ENCODE peak calls at places on chromosomes 12 and 14, in four cellular contexts. N is glutamatergic neuron, A is AG04450, O is cardiac fibroblast. H is an unnamed sample.

GRCh38 chr14:43765474-43765873 is 741.6 kb downstream of the FSCB start:
- DNase-seq in A (no peak), N (no peak), O (no peak), H (no peak)

GRCh38 chr14:97178781-97179180 is 381.6 kb downstream of the VRK1 start:
- DNase-seq in N (no peak), O (peak; percentile 12), A (no peak), H (no peak)

GRCh38 chr14:99831915-99832314 is 38.7 kb downstream of the EML1 start:
- DNase-seq in O (no peak), A (no peak), N (no peak), H (no peak)

GRCh38 chr14:38616959-38617358 is 361.1 kb upstream of the CLEC14A start:
- DNase-seq in O (peak; percentile 1), A (no peak), N (no peak), H (no peak)

GRCh38 chr14:104467236-104467635 is 112.3 kb upstream of the C14orf180 start:
- DNase-seq in A (no peak), O (no peak), N (no peak), H (no peak)

GRCh38 chr14:32607399-32607798 is 278.3 kb downstream of the AKAP6 start:
- DNase-seq in O (no peak), N (no peak), A (no peak), H (no peak)

GRCh38 chr12:57529831-57530230 is 7.2 kb downstream of the MBD6 start:
- DNase-seq in A (no peak), N (peak; percentile 61), O (no peak), H (no peak)

GRCh38 chr12:100566887-100567637 is 6.4 kb upstream of the GAS2L3 start:
- DNase-seq in A (no peak), O (peak; percentile 20), N (no peak), H (no peak)

GRCh38 chr12:117231750-117232149 is 41.5 kb upstream of the FBXO21 start:
- DNase-seq in A (no peak), N (no peak), O (no peak), H (no peak)

GRCh38 chr14:61525293-61526011 is 169.9 kb upstream of the HIF1A start:
- DNase-seq in N (no peak), O (peak; percentile 82), A (no peak), H (no peak)

GRCh38 chr12:58877243-58877743 is 43.0 kb downstream of the LRIG3 start:
- DNase-seq in O (peak; percentile 24), A (peak; percentile 97), N (no peak), H (peak; percentile 20)

GRCh38 chr12:79933580-79934264 is 1.2 kb downstream of the PPP1R12A start:
- DNase-seq in O (no peak), A (no peak), N (no peak), H (no peak)

GRCh38 chr14:22418631-22419030 is 170.4 kb downstream of the DAD1 start:
- DNase-seq in O (no peak), N (no peak), A (no peak), H (no peak)

GRCh38 chr12:58889557-58889956 is 30.7 kb downstream of the LRIG3 start:
- DNase-seq in N (no peak), O (no peak), A (no peak), H (no peak)

GRCh38 chr12:27541031-27541719 is 17.2 kb downstream of the PPFIBP1 start:
- DNase-seq in A (no peak), O (no peak), N (no peak), H (no peak)

GRCh38 chr12:41293011-41293410 is 104.9 kb downstream of the PDZRN4 start:
- DNase-seq in A (no peak), O (no peak), N (no peak), H (no peak)

GRCh38 chr12:51726931-51727330 is 121.6 kb downstream of the FIGNL2 start:
- DNase-seq in N (no peak), O (no peak), A (no peak), H (no peak)

GRCh38 chr12:42097971-42098370 is 46.7 kb downstream of the GXYLT1 start:
- DNase-seq in A (no peak), N (no peak), O (peak; percentile 58), H (no peak)

GRCh38 chr12:53107122-53107521 is 3.8 kb downstream of the SOAT2 start:
- DNase-seq in O (no peak), A (no peak), N (no peak), H (no peak)

GRCh38 chr14:22387776-22388241 is 201.2 kb downstream of the DAD1 start:
- DNase-seq in N (peak; percentile 23), O (no peak), A (no peak), H (no peak)

GRCh38 chr14:105929327-105930081 is 403.1 kb downstream of the TMEM121 start:
- DNase-seq in N (no peak), A (no peak), O (no peak), H (no peak)

GRCh38 chr14:38442208-38442607 is 186.3 kb upstream of the CLEC14A start:
- DNase-seq in A (no peak), N (no peak), O (peak; percentile 10), H (no peak)

GRCh38 chr12:916712-917445 is 32.6 kb downstream of the RAD52 start:
- DNase-seq in O (no peak), A (no peak), N (no peak), H (no peak)

GRCh38 chr14:92513204-92513965 is at the start of gene RIN3:
- DNase-seq in A (peak; percentile 27), N (peak; percentile 59), O (peak; percentile 73), H (no peak)

GRCh38 chr12:52924764-52925716 is 20.2 kb upstream of the KRT8 start:
- DNase-seq in N (no peak), A (peak; percentile 62), O (peak; percentile 89), H (no peak)

GRCh38 chr12:124650912-124651311 is 83.5 kb upstream of the NCOR2 start:
- DNase-seq in A (no peak), O (no peak), N (no peak), H (no peak)

GRCh38 chr14:71328954-71329353 is 421.7 kb downstream of the PCNX1 start:
- DNase-seq in A (no peak), O (no peak), N (no peak), H (no peak)

GRCh38 chr12:64392221-64392620 is 1.7 kb upstream of the C12orf56 start:
- DNase-seq in N (no peak), A (peak; percentile 10), O (peak; percentile 48), H (no peak)

GRCh38 chr12:52615208-52615868 is 3.0 kb downstream of the KRT73 start:
- DNase-seq in A (no peak), N (no peak), O (no peak), H (no peak)

GRCh38 chr12:47882796-47883546 is 21.8 kb downstream of the VDR start:
- DNase-seq in N (no peak), A (no peak), O (no peak), H (no peak)

GRCh38 chr14:82354126-82354525 is 820.5 kb upstream of the SEL1L start:
- DNase-seq in O (no peak), A (no peak), N (no peak), H (no peak)

GRCh38 chr12:89825591-89826449 is 117.2 kb upstream of the ATP2B1 start:
- DNase-seq in N (no peak), A (no peak), O (peak; percentile 30), H (no peak)

GRCh38 chr12:131391399-131391798 is 319.5 kb upstream of the SFSWAP start:
- DNase-seq in A (no peak), N (peak; percentile 57), O (no peak), H (no peak)

GRCh38 chr12:49624919-49625577 is 1.7 kb downstream of the PRPF40B start:
- DNase-seq in N (no peak), A (no peak), O (peak; percentile 19), H (no peak)

GRCh38 chr12:76091245-76091757 is 6.8 kb upstream of the NAP1L1 start:
- DNase-seq in A (no peak), N (no peak), O (no peak), H (no peak)

GRCh38 chr12:66329941-66330340 is 27.6 kb downstream of the HELB start:
- DNase-seq in A (no peak), O (peak; percentile 75), N (no peak), H (no peak)

GRCh38 chr14:33509927-33510535 is 440.8 kb downstream of the EGLN3 start:
- DNase-seq in O (peak; percentile 82), N (no peak), A (no peak), H (no peak)

GRCh38 chr12:109449845-109450532 is 27.1 kb downstream of the KCTD10 start:
- DNase-seq in N (no peak), O (no peak), A (no peak), H (no peak)
- TF ChIP-seq CTCF in N (no peak), O (no peak), A (no peak), H (no peak)

GRCh38 chr14:95518045-95518751 is 1.7 kb upstream of the SYNE3 start:
- DNase-seq in A (no peak), O (peak; percentile 82), N (no peak), H (no peak)
- TF ChIP-seq CTCF in A (no peak), O (no peak), N (no peak), H (no peak)

GRCh38 chr12:12979151-12979550 is 20.9 kb downstream of the HEBP1 start:
- DNase-seq in O (peak; percentile 84), A (no peak), N (no peak), H (no peak)
- TF ChIP-seq CTCF in O (no peak), A (no peak), N (no peak), H (no peak)

DNA sequence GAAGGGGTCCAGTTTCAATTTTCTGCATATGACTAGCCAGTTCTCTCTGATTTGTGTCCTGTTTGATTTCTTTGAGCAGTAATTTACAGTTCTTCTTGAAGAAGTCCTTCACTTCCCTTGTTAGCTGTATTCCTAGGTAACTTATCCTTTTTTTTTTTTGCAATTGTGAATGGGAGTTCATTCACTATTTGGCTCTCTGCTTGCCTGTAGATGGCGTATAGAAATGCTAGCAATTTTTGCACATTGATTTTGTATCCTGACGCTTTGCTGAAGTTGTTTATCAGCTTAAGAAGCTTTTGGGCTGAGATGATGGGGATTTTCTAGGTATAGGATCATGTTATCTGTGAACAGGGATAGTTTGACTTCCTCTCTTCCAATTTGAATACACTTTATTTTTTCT is 77.6 kb upstream of the NID2 start:
- DNase-seq in A (no peak), O (no peak), N (no peak), H (no peak)
- TF ChIP-seq CTCF in A (peak; percentile 51), O (peak; percentile 42), N (no peak), H (peak; percentile 34)

GRCh38 chr12:90936230-90937005 is 18.6 kb downstream of the CCER1 start:
- DNase-seq in A (no peak), O (no peak), N (no peak), H (no peak)
- TF ChIP-seq CTCF in A (no peak), O (no peak), N (no peak), H (no peak)

GRCh38 chr12:133081408-133081806 is 684 bp downstream of the ZNF140 start:
- DNase-seq in N (no peak), A (no peak), O (no peak), H (no peak)

GRCh38 chr12:133083345-133083744 is 2.6 kb downstream of the ZNF140 start:
- DNase-seq in N (no peak), O (no peak), A (no peak), H (no peak)

GRCh38 chr12:133080051-133080618 is 588 bp upstream of the ZNF140 start:
- DNase-seq in O (peak; percentile 100), A (peak; percentile 99), N (peak; percentile 97), H (peak; percentile 98)

GRCh38 chr12:133080619-133081407 is at the start of gene ZNF140:
- DNase-seq in A (peak; percentile 94), N (peak; percentile 98), O (peak; percentile 99), H (peak; percentile 92)
- TF ChIP-seq CTCF in A (no peak), N (peak; percentile 54), O (peak; percentile 30), H (peak; percentile 1)

GRCh38 chr12:2890388-2891239 is at the start of gene TULP3:
- DNase-seq in A (peak; percentile 93), O (peak; percentile 98), N (peak; percentile 98), H (peak; percentile 95)
- TF ChIP-seq CTCF in A (peak; percentile 18), O (no peak), N (no peak), H (peak; percentile 5)